ENCODE peak calls at places on chromosomes 5 and 9, in nine cellular contexts. One of them, this sample, is unnamed.

GRCh38 chr9:121566401-121567141 is 66.9 kb upstream of the GGTA1 start:
- DNase-seq in sciatic nerve: no peak
- DNase-seq in GM06990: no peak
- DNase-seq in T-helper 2 cell: no peak
- DNase-seq in stimulated activated CD8-positive, alpha-beta memory T cell treated with anti-CD3 and anti-CD28 coated beads, Interleukin-7, amount 100 ng/mL, for 48 hours: no peak
- DNase-seq in mesendoderm: no peak
- DNase-seq in stimulated activated CD4-positive, alpha-beta T cell treated with anti-CD3 and anti-CD28 coated beads, Interleukin-15, amount 100 ng/mL, for 1 hour: no peak
- DNase-seq in CD4-positive, alpha-beta T cell: no peak
- DNase-seq in D721Med: peak
- DNase-seq in this sample: no peak

GRCh38 chr9:124849801-124850200 is 3.5 kb upstream of the WDR38 start:
- DNase-seq in sciatic nerve: peak
- DNase-seq in stimulated activated CD4-positive, alpha-beta T cell treated with anti-CD3 and anti-CD28 coated beads, Interleukin-15, amount 100 ng/mL, for 1 hour: no peak
- DNase-seq in mesendoderm: no peak
- DNase-seq in stimulated activated CD8-positive, alpha-beta memory T cell treated with anti-CD3 and anti-CD28 coated beads, Interleukin-7, amount 100 ng/mL, for 48 hours: no peak
- DNase-seq in D721Med: no peak
- DNase-seq in CD4-positive, alpha-beta T cell: no peak
- DNase-seq in GM06990: no peak
- DNase-seq in T-helper 2 cell: no peak
- DNase-seq in this sample: no peak

GRCh38 chr5:1386274-1386717 is 41.4 kb upstream of the CLPTM1L start:
- DNase-seq in sciatic nerve: peak
- DNase-seq in stimulated activated CD8-positive, alpha-beta memory T cell treated with anti-CD3 and anti-CD28 coated beads, Interleukin-7, amount 100 ng/mL, for 48 hours: peak
- DNase-seq in GM06990: peak
- DNase-seq in stimulated activated CD4-positive, alpha-beta T cell treated with anti-CD3 and anti-CD28 coated beads, Interleukin-15, amount 100 ng/mL, for 1 hour: peak
- DNase-seq in mesendoderm: peak
- DNase-seq in D721Med: no peak
- DNase-seq in CD4-positive, alpha-beta T cell: peak
- DNase-seq in T-helper 2 cell: peak
- DNase-seq in this sample: peak

GRCh38 chr5:114010362-114010761 is 351.5 kb upstream of the KCNN2 start:
- DNase-seq in mesendoderm: no peak
- DNase-seq in sciatic nerve: no peak
- DNase-seq in stimulated activated CD8-positive, alpha-beta memory T cell treated with anti-CD3 and anti-CD28 coated beads, Interleukin-7, amount 100 ng/mL, for 48 hours: no peak
- DNase-seq in T-helper 2 cell: no peak
- DNase-seq in CD4-positive, alpha-beta T cell: no peak
- DNase-seq in stimulated activated CD4-positive, alpha-beta T cell treated with anti-CD3 and anti-CD28 coated beads, Interleukin-15, amount 100 ng/mL, for 1 hour: no peak
- DNase-seq in GM06990: no peak
- DNase-seq in D721Med: no peak
- DNase-seq in this sample: no peak

GRCh38 chr9:15277400-15278137 is 29.4 kb downstream of the TTC39B start:
- DNase-seq in sciatic nerve: no peak
- DNase-seq in mesendoderm: peak
- DNase-seq in CD4-positive, alpha-beta T cell: no peak
- DNase-seq in stimulated activated CD8-positive, alpha-beta memory T cell treated with anti-CD3 and anti-CD28 coated beads, Interleukin-7, amount 100 ng/mL, for 48 hours: no peak
- DNase-seq in D721Med: no peak
- DNase-seq in stimulated activated CD4-positive, alpha-beta T cell treated with anti-CD3 and anti-CD28 coated beads, Interleukin-15, amount 100 ng/mL, for 1 hour: no peak
- DNase-seq in GM06990: no peak
- DNase-seq in T-helper 2 cell: no peak
- DNase-seq in this sample: peak

GRCh38 chr9:127182901-127183746 is 60.7 kb upstream of the ANGPTL2 start:
- DNase-seq in mesendoderm: peak
- DNase-seq in stimulated activated CD4-positive, alpha-beta T cell treated with anti-CD3 and anti-CD28 coated beads, Interleukin-15, amount 100 ng/mL, for 1 hour: no peak
- DNase-seq in GM06990: no peak
- DNase-seq in stimulated activated CD8-positive, alpha-beta memory T cell treated with anti-CD3 and anti-CD28 coated beads, Interleukin-7, amount 100 ng/mL, for 48 hours: no peak
- DNase-seq in D721Med: no peak
- DNase-seq in CD4-positive, alpha-beta T cell: no peak
- DNase-seq in sciatic nerve: peak
- DNase-seq in T-helper 2 cell: no peak
- DNase-seq in this sample: no peak

GRCh38 chr9:137445275-137445807 is 4.2 kb upstream of the ENTPD8 start:
- DNase-seq in sciatic nerve: peak
- DNase-seq in stimulated activated CD4-positive, alpha-beta T cell treated with anti-CD3 and anti-CD28 coated beads, Interleukin-15, amount 100 ng/mL, for 1 hour: peak
- DNase-seq in stimulated activated CD8-positive, alpha-beta memory T cell treated with anti-CD3 and anti-CD28 coated beads, Interleukin-7, amount 100 ng/mL, for 48 hours: peak
- DNase-seq in D721Med: peak
- DNase-seq in mesendoderm: peak
- DNase-seq in GM06990: peak
- DNase-seq in T-helper 2 cell: peak
- DNase-seq in CD4-positive, alpha-beta T cell: peak
- DNase-seq in this sample: peak

GRCh38 chr9:114263853-114264510 is 58.9 kb upstream of the ORM1 start:
- DNase-seq in CD4-positive, alpha-beta T cell: no peak
- DNase-seq in sciatic nerve: no peak
- DNase-seq in D721Med: no peak
- DNase-seq in mesendoderm: peak
- DNase-seq in T-helper 2 cell: no peak
- DNase-seq in GM06990: no peak
- DNase-seq in stimulated activated CD8-positive, alpha-beta memory T cell treated with anti-CD3 and anti-CD28 coated beads, Interleukin-7, amount 100 ng/mL, for 48 hours: no peak
- DNase-seq in stimulated activated CD4-positive, alpha-beta T cell treated with anti-CD3 and anti-CD28 coated beads, Interleukin-15, amount 100 ng/mL, for 1 hour: no peak
- DNase-seq in this sample: no peak

GRCh38 chr9:75588808-75589207 is 301.7 kb upstream of the PCSK5 start:
- DNase-seq in stimulated activated CD8-positive, alpha-beta memory T cell treated with anti-CD3 and anti-CD28 coated beads, Interleukin-7, amount 100 ng/mL, for 48 hours: no peak
- DNase-seq in sciatic nerve: no peak
- DNase-seq in D721Med: no peak
- DNase-seq in T-helper 2 cell: no peak
- DNase-seq in stimulated activated CD4-positive, alpha-beta T cell treated with anti-CD3 and anti-CD28 coated beads, Interleukin-15, amount 100 ng/mL, for 1 hour: no peak
- DNase-seq in mesendoderm: peak
- DNase-seq in CD4-positive, alpha-beta T cell: no peak
- DNase-seq in GM06990: no peak
- DNase-seq in this sample: no peak

GRCh38 chr5:665956-666711 is 27.0 kb downstream of the TPPP start:
- DNase-seq in GM06990: no peak
- DNase-seq in stimulated activated CD8-positive, alpha-beta memory T cell treated with anti-CD3 and anti-CD28 coated beads, Interleukin-7, amount 100 ng/mL, for 48 hours: no peak
- DNase-seq in mesendoderm: no peak
- DNase-seq in D721Med: no peak
- DNase-seq in stimulated activated CD4-positive, alpha-beta T cell treated with anti-CD3 and anti-CD28 coated beads, Interleukin-15, amount 100 ng/mL, for 1 hour: no peak
- DNase-seq in sciatic nerve: no peak
- DNase-seq in T-helper 2 cell: no peak
- DNase-seq in CD4-positive, alpha-beta T cell: no peak
- DNase-seq in this sample: no peak

GRCh38 chr5:154421868-154422267 is 23.9 kb upstream of the SAP30L start:
- DNase-seq in T-helper 2 cell: no peak
- DNase-seq in D721Med: no peak
- DNase-seq in CD4-positive, alpha-beta T cell: no peak
- DNase-seq in stimulated activated CD4-positive, alpha-beta T cell treated with anti-CD3 and anti-CD28 coated beads, Interleukin-15, amount 100 ng/mL, for 1 hour: no peak
- DNase-seq in sciatic nerve: no peak
- DNase-seq in mesendoderm: peak
- DNase-seq in GM06990: no peak
- DNase-seq in stimulated activated CD8-positive, alpha-beta memory T cell treated with anti-CD3 and anti-CD28 coated beads, Interleukin-7, amount 100 ng/mL, for 48 hours: peak
- DNase-seq in this sample: no peak

GRCh38 chr9:107983762-107984161 is 494.2 kb upstream of the KLF4 start:
- DNase-seq in stimulated activated CD8-positive, alpha-beta memory T cell treated with anti-CD3 and anti-CD28 coated beads, Interleukin-7, amount 100 ng/mL, for 48 hours: no peak
- DNase-seq in sciatic nerve: no peak
- DNase-seq in mesendoderm: no peak
- DNase-seq in CD4-positive, alpha-beta T cell: no peak
- DNase-seq in stimulated activated CD4-positive, alpha-beta T cell treated with anti-CD3 and anti-CD28 coated beads, Interleukin-15, amount 100 ng/mL, for 1 hour: no peak
- DNase-seq in T-helper 2 cell: no peak
- DNase-seq in D721Med: no peak
- DNase-seq in GM06990: no peak
- DNase-seq in this sample: no peak

GRCh38 chr9:112969730-112970129 is 42.3 kb downstream of the ZNF883 start:
- DNase-seq in sciatic nerve: no peak
- DNase-seq in stimulated activated CD4-positive, alpha-beta T cell treated with anti-CD3 and anti-CD28 coated beads, Interleukin-15, amount 100 ng/mL, for 1 hour: no peak
- DNase-seq in D721Med: no peak
- DNase-seq in stimulated activated CD8-positive, alpha-beta memory T cell treated with anti-CD3 and anti-CD28 coated beads, Interleukin-7, amount 100 ng/mL, for 48 hours: no peak
- DNase-seq in CD4-positive, alpha-beta T cell: no peak
- DNase-seq in T-helper 2 cell: no peak
- DNase-seq in mesendoderm: no peak
- DNase-seq in GM06990: no peak
- DNase-seq in this sample: no peak

GRCh38 chr9:130451509-130452388 is 7.0 kb downstream of the ASS1 start:
- DNase-seq in GM06990: no peak
- DNase-seq in CD4-positive, alpha-beta T cell: no peak
- DNase-seq in sciatic nerve: peak
- DNase-seq in mesendoderm: peak
- DNase-seq in stimulated activated CD8-positive, alpha-beta memory T cell treated with anti-CD3 and anti-CD28 coated beads, Interleukin-7, amount 100 ng/mL, for 48 hours: no peak
- DNase-seq in D721Med: no peak
- DNase-seq in T-helper 2 cell: no peak
- DNase-seq in stimulated activated CD4-positive, alpha-beta T cell treated with anti-CD3 and anti-CD28 coated beads, Interleukin-15, amount 100 ng/mL, for 1 hour: no peak
- DNase-seq in this sample: no peak

GRCh38 chr5:123512631-123513461 is 869 bp downstream of the CSNK1G3 start:
- DNase-seq in T-helper 2 cell: peak
- DNase-seq in sciatic nerve: peak
- DNase-seq in D721Med: no peak
- DNase-seq in stimulated activated CD4-positive, alpha-beta T cell treated with anti-CD3 and anti-CD28 coated beads, Interleukin-15, amount 100 ng/mL, for 1 hour: peak
- DNase-seq in GM06990: peak
- DNase-seq in CD4-positive, alpha-beta T cell: peak
- DNase-seq in stimulated activated CD8-positive, alpha-beta memory T cell treated with anti-CD3 and anti-CD28 coated beads, Interleukin-7, amount 100 ng/mL, for 48 hours: no peak
- DNase-seq in mesendoderm: peak
- DNase-seq in this sample: peak

GRCh38 chr9:90124961-90125360 is 517.7 kb downstream of the DIRAS2 start:
- DNase-seq in CD4-positive, alpha-beta T cell: no peak
- DNase-seq in mesendoderm: peak
- DNase-seq in GM06990: no peak
- DNase-seq in sciatic nerve: no peak
- DNase-seq in stimulated activated CD8-positive, alpha-beta memory T cell treated with anti-CD3 and anti-CD28 coated beads, Interleukin-7, amount 100 ng/mL, for 48 hours: no peak
- DNase-seq in T-helper 2 cell: no peak
- DNase-seq in stimulated activated CD4-positive, alpha-beta T cell treated with anti-CD3 and anti-CD28 coated beads, Interleukin-15, amount 100 ng/mL, for 1 hour: no peak
- DNase-seq in D721Med: no peak
- DNase-seq in this sample: no peak

GRCh38 chr9:38421498-38422211 is 2.6 kb downstream of the IGFBPL1 start:
- DNase-seq in GM06990: no peak
- DNase-seq in stimulated activated CD4-positive, alpha-beta T cell treated with anti-CD3 and anti-CD28 coated beads, Interleukin-15, amount 100 ng/mL, for 1 hour: no peak
- DNase-seq in sciatic nerve: no peak
- DNase-seq in CD4-positive, alpha-beta T cell: no peak
- DNase-seq in stimulated activated CD8-positive, alpha-beta memory T cell treated with anti-CD3 and anti-CD28 coated beads, Interleukin-7, amount 100 ng/mL, for 48 hours: no peak
- DNase-seq in T-helper 2 cell: no peak
- DNase-seq in mesendoderm: peak
- DNase-seq in D721Med: peak
- DNase-seq in this sample: no peak

GRCh38 chr9:135849186-135849585 is 58.2 kb downstream of the CAMSAP1 start:
- DNase-seq in stimulated activated CD4-positive, alpha-beta T cell treated with anti-CD3 and anti-CD28 coated beads, Interleukin-15, amount 100 ng/mL, for 1 hour: no peak
- DNase-seq in GM06990: no peak
- DNase-seq in mesendoderm: peak
- DNase-seq in sciatic nerve: no peak
- DNase-seq in T-helper 2 cell: no peak
- DNase-seq in stimulated activated CD8-positive, alpha-beta memory T cell treated with anti-CD3 and anti-CD28 coated beads, Interleukin-7, amount 100 ng/mL, for 48 hours: no peak
- DNase-seq in CD4-positive, alpha-beta T cell: no peak
- DNase-seq in D721Med: no peak
- DNase-seq in this sample: no peak

GRCh38 chr9:110125207-110125751 is 82.7 kb downstream of the C9orf152 start:
- DNase-seq in GM06990: no peak
- DNase-seq in sciatic nerve: peak
- DNase-seq in CD4-positive, alpha-beta T cell: no peak
- DNase-seq in T-helper 2 cell: no peak
- DNase-seq in stimulated activated CD8-positive, alpha-beta memory T cell treated with anti-CD3 and anti-CD28 coated beads, Interleukin-7, amount 100 ng/mL, for 48 hours: no peak
- DNase-seq in D721Med: no peak
- DNase-seq in stimulated activated CD4-positive, alpha-beta T cell treated with anti-CD3 and anti-CD28 coated beads, Interleukin-15, amount 100 ng/mL, for 1 hour: no peak
- DNase-seq in mesendoderm: peak
- DNase-seq in this sample: no peak

GRCh38 chr9:133160742-133161541 is 2.8 kb downstream of the GBGT1 start:
- DNase-seq in CD4-positive, alpha-beta T cell: no peak
- DNase-seq in sciatic nerve: peak
- DNase-seq in T-helper 2 cell: no peak
- DNase-seq in stimulated activated CD8-positive, alpha-beta memory T cell treated with anti-CD3 and anti-CD28 coated beads, Interleukin-7, amount 100 ng/mL, for 48 hours: no peak
- DNase-seq in stimulated activated CD4-positive, alpha-beta T cell treated with anti-CD3 and anti-CD28 coated beads, Interleukin-15, amount 100 ng/mL, for 1 hour: no peak
- DNase-seq in GM06990: no peak
- DNase-seq in D721Med: peak
- DNase-seq in mesendoderm: peak
- DNase-seq in this sample: peak

GRCh38 chr9:70988551-70988950 is 132.9 kb downstream of the TRPM3 start:
- DNase-seq in stimulated activated CD4-positive, alpha-beta T cell treated with anti-CD3 and anti-CD28 coated beads, Interleukin-15, amount 100 ng/mL, for 1 hour: no peak
- DNase-seq in stimulated activated CD8-positive, alpha-beta memory T cell treated with anti-CD3 and anti-CD28 coated beads, Interleukin-7, amount 100 ng/mL, for 48 hours: no peak
- DNase-seq in mesendoderm: no peak
- DNase-seq in sciatic nerve: no peak
- DNase-seq in T-helper 2 cell: no peak
- DNase-seq in D721Med: no peak
- DNase-seq in CD4-positive, alpha-beta T cell: no peak
- DNase-seq in GM06990: no peak
- DNase-seq in this sample: no peak

GRCh38 chr5:151598984-151599383 is 7.9 kb upstream of the FAT2 start:
- DNase-seq in GM06990: no peak
- DNase-seq in D721Med: no peak
- DNase-seq in CD4-positive, alpha-beta T cell: no peak
- DNase-seq in sciatic nerve: no peak
- DNase-seq in T-helper 2 cell: no peak
- DNase-seq in stimulated activated CD8-positive, alpha-beta memory T cell treated with anti-CD3 and anti-CD28 coated beads, Interleukin-7, amount 100 ng/mL, for 48 hours: no peak
- DNase-seq in stimulated activated CD4-positive, alpha-beta T cell treated with anti-CD3 and anti-CD28 coated beads, Interleukin-15, amount 100 ng/mL, for 1 hour: no peak
- DNase-seq in mesendoderm: no peak
- DNase-seq in this sample: no peak

GRCh38 chr9:80968611-80969010 is 720.7 kb downstream of the TLE1 start:
- DNase-seq in CD4-positive, alpha-beta T cell: no peak
- DNase-seq in GM06990: no peak
- DNase-seq in sciatic nerve: no peak
- DNase-seq in T-helper 2 cell: no peak
- DNase-seq in stimulated activated CD8-positive, alpha-beta memory T cell treated with anti-CD3 and anti-CD28 coated beads, Interleukin-7, amount 100 ng/mL, for 48 hours: no peak
- DNase-seq in stimulated activated CD4-positive, alpha-beta T cell treated with anti-CD3 and anti-CD28 coated beads, Interleukin-15, amount 100 ng/mL, for 1 hour: no peak
- DNase-seq in mesendoderm: no peak
- DNase-seq in D721Med: no peak
- DNase-seq in this sample: no peak

GRCh38 chr5:128478386-128479368 is 59.4 kb downstream of the FBN2 start:
- DNase-seq in T-helper 2 cell: no peak
- DNase-seq in sciatic nerve: no peak
- DNase-seq in GM06990: no peak
- DNase-seq in mesendoderm: no peak
- DNase-seq in CD4-positive, alpha-beta T cell: no peak
- DNase-seq in stimulated activated CD8-positive, alpha-beta memory T cell treated with anti-CD3 and anti-CD28 coated beads, Interleukin-7, amount 100 ng/mL, for 48 hours: no peak
- DNase-seq in D721Med: no peak
- DNase-seq in stimulated activated CD4-positive, alpha-beta T cell treated with anti-CD3 and anti-CD28 coated beads, Interleukin-15, amount 100 ng/mL, for 1 hour: no peak
- DNase-seq in this sample: no peak

GRCh38 chr9:93902051-93902779 is 52.9 kb downstream of the BARX1 start:
- DNase-seq in mesendoderm: no peak
- DNase-seq in D721Med: no peak
- DNase-seq in GM06990: no peak
- DNase-seq in sciatic nerve: peak
- DNase-seq in T-helper 2 cell: no peak
- DNase-seq in stimulated activated CD8-positive, alpha-beta memory T cell treated with anti-CD3 and anti-CD28 coated beads, Interleukin-7, amount 100 ng/mL, for 48 hours: no peak
- DNase-seq in stimulated activated CD4-positive, alpha-beta T cell treated with anti-CD3 and anti-CD28 coated beads, Interleukin-15, amount 100 ng/mL, for 1 hour: no peak
- DNase-seq in CD4-positive, alpha-beta T cell: no peak
- DNase-seq in this sample: no peak

GRCh38 chr5:134092875-134093274 is 21.6 kb upstream of the TCF7 start:
- DNase-seq in stimulated activated CD4-positive, alpha-beta T cell treated with anti-CD3 and anti-CD28 coated beads, Interleukin-15, amount 100 ng/mL, for 1 hour: no peak
- DNase-seq in T-helper 2 cell: no peak
- DNase-seq in stimulated activated CD8-positive, alpha-beta memory T cell treated with anti-CD3 and anti-CD28 coated beads, Interleukin-7, amount 100 ng/mL, for 48 hours: no peak
- DNase-seq in mesendoderm: no peak
- DNase-seq in D721Med: no peak
- DNase-seq in CD4-positive, alpha-beta T cell: no peak
- DNase-seq in sciatic nerve: no peak
- DNase-seq in GM06990: no peak
- DNase-seq in this sample: no peak

GRCh38 chr9:87083986-87084385 is 136.7 kb upstream of the GAS1 start:
- DNase-seq in D721Med: no peak
- DNase-seq in GM06990: no peak
- DNase-seq in mesendoderm: no peak
- DNase-seq in sciatic nerve: no peak
- DNase-seq in stimulated activated CD4-positive, alpha-beta T cell treated with anti-CD3 and anti-CD28 coated beads, Interleukin-15, amount 100 ng/mL, for 1 hour: no peak
- DNase-seq in T-helper 2 cell: no peak
- DNase-seq in CD4-positive, alpha-beta T cell: no peak
- DNase-seq in stimulated activated CD8-positive, alpha-beta memory T cell treated with anti-CD3 and anti-CD28 coated beads, Interleukin-7, amount 100 ng/mL, for 48 hours: no peak
- DNase-seq in this sample: peak

GRCh38 chr9:125750656-125751035 is 3.5 kb downstream of the PBX3 start:
- DNase-seq in GM06990: no peak
- DNase-seq in stimulated activated CD4-positive, alpha-beta T cell treated with anti-CD3 and anti-CD28 coated beads, Interleukin-15, amount 100 ng/mL, for 1 hour: no peak
- DNase-seq in CD4-positive, alpha-beta T cell: no peak
- DNase-seq in sciatic nerve: no peak
- DNase-seq in stimulated activated CD8-positive, alpha-beta memory T cell treated with anti-CD3 and anti-CD28 coated beads, Interleukin-7, amount 100 ng/mL, for 48 hours: no peak
- DNase-seq in mesendoderm: peak
- DNase-seq in D721Med: no peak
- DNase-seq in T-helper 2 cell: no peak
- DNase-seq in this sample: no peak

GRCh38 chr5:150946351-150946905 is 41.6 kb upstream of the ZNF300 start:
- DNase-seq in T-helper 2 cell: no peak
- DNase-seq in GM06990: no peak
- DNase-seq in stimulated activated CD8-positive, alpha-beta memory T cell treated with anti-CD3 and anti-CD28 coated beads, Interleukin-7, amount 100 ng/mL, for 48 hours: no peak
- DNase-seq in sciatic nerve: peak
- DNase-seq in CD4-positive, alpha-beta T cell: no peak
- DNase-seq in D721Med: no peak
- DNase-seq in stimulated activated CD4-positive, alpha-beta T cell treated with anti-CD3 and anti-CD28 coated beads, Interleukin-15, amount 100 ng/mL, for 1 hour: no peak
- DNase-seq in mesendoderm: no peak
- DNase-seq in this sample: no peak

GRCh38 chr5:9516591-9516990 is 29.3 kb downstream of the SEMA5A start:
- DNase-seq in stimulated activated CD8-positive, alpha-beta memory T cell treated with anti-CD3 and anti-CD28 coated beads, Interleukin-7, amount 100 ng/mL, for 48 hours: no peak
- DNase-seq in T-helper 2 cell: no peak
- DNase-seq in CD4-positive, alpha-beta T cell: no peak
- DNase-seq in GM06990: no peak
- DNase-seq in mesendoderm: peak
- DNase-seq in sciatic nerve: no peak
- DNase-seq in stimulated activated CD4-positive, alpha-beta T cell treated with anti-CD3 and anti-CD28 coated beads, Interleukin-15, amount 100 ng/mL, for 1 hour: no peak
- DNase-seq in D721Med: no peak
- DNase-seq in this sample: no peak

GRCh38 chr5:119583684-119584083 is 45.7 kb upstream of the FAM170A start:
- DNase-seq in T-helper 2 cell: no peak
- DNase-seq in stimulated activated CD4-positive, alpha-beta T cell treated with anti-CD3 and anti-CD28 coated beads, Interleukin-15, amount 100 ng/mL, for 1 hour: no peak
- DNase-seq in CD4-positive, alpha-beta T cell: no peak
- DNase-seq in mesendoderm: no peak
- DNase-seq in D721Med: no peak
- DNase-seq in sciatic nerve: no peak
- DNase-seq in stimulated activated CD8-positive, alpha-beta memory T cell treated with anti-CD3 and anti-CD28 coated beads, Interleukin-7, amount 100 ng/mL, for 48 hours: no peak
- DNase-seq in GM06990: no peak
- DNase-seq in this sample: no peak

This sample was measured in GM13976.